ENCODE peak calls at places on chromosome 22, in ten cellular contexts. One of them, this sample, is unnamed. For H3K36me3 and H3K4me1, the result is how much of the 10 kb centered on the place peaks cover.

GRCh38 chr22:43731986-43732385 is 80.1 kb downstream of the EFCAB6 start:
- DNase-seq in H1: no peak
- DNase-seq in Peyer's patch: no peak
- DNase-seq in tibial nerve: no peak
- DNase-seq in CD8-positive, alpha-beta T cell: no peak
- DNase-seq in mesenchymal stem cell: no peak
- DNase-seq in naive thymus-derived CD4-positive, alpha-beta T cell: no peak
- DNase-seq in psoas muscle: no peak
- DNase-seq in upper lobe of right lung: no peak
- DNase-seq in OCI-LY7: no peak
- DNase-seq in this sample: no peak

GRCh38 chr22:36790648-36791047 is 14.7 kb upstream of the IFT27 start:
- DNase-seq in mesenchymal stem cell: no peak
- DNase-seq in upper lobe of right lung: no peak
- DNase-seq in OCI-LY7: no peak
- DNase-seq in CD8-positive, alpha-beta T cell: no peak
- DNase-seq in H1: no peak
- DNase-seq in psoas muscle: no peak
- DNase-seq in naive thymus-derived CD4-positive, alpha-beta T cell: no peak
- DNase-seq in Peyer's patch: no peak
- DNase-seq in tibial nerve: no peak
- DNase-seq in this sample: no peak

GRCh38 chr22:27181537-27181936 is 524.1 kb downstream of the MIAT start:
- DNase-seq in H1: no peak
- DNase-seq in upper lobe of right lung: no peak
- DNase-seq in tibial nerve: no peak
- DNase-seq in psoas muscle: no peak
- DNase-seq in naive thymus-derived CD4-positive, alpha-beta T cell: no peak
- DNase-seq in mesenchymal stem cell: no peak
- DNase-seq in CD8-positive, alpha-beta T cell: no peak
- DNase-seq in OCI-LY7: no peak
- DNase-seq in Peyer's patch: no peak
- DNase-seq in this sample: no peak

GRCh38 chr22:49976439-49977175 is 16.0 kb downstream of the PIM3 start:
- DNase-seq in Peyer's patch: peak
- DNase-seq in naive thymus-derived CD4-positive, alpha-beta T cell: no peak
- DNase-seq in H1: no peak
- DNase-seq in OCI-LY7: peak
- DNase-seq in tibial nerve: no peak
- DNase-seq in mesenchymal stem cell: no peak
- DNase-seq in CD8-positive, alpha-beta T cell: no peak
- DNase-seq in psoas muscle: no peak
- DNase-seq in upper lobe of right lung: peak
- DNase-seq in this sample: no peak

GRCh38 chr22:44691796-44692661 is 10.0 kb upstream of the PRR5 start:
- DNase-seq in psoas muscle: no peak
- DNase-seq in H1: no peak
- DNase-seq in OCI-LY7: no peak
- DNase-seq in naive thymus-derived CD4-positive, alpha-beta T cell: no peak
- DNase-seq in Peyer's patch: no peak
- DNase-seq in upper lobe of right lung: peak
- DNase-seq in mesenchymal stem cell: no peak
- DNase-seq in CD8-positive, alpha-beta T cell: no peak
- DNase-seq in tibial nerve: no peak
- DNase-seq in this sample: no peak

GRCh38 chr22:25193130-25193529 is 6.5 kb upstream of the CRYBB3 start:
- DNase-seq in mesenchymal stem cell: no peak
- DNase-seq in Peyer's patch: no peak
- DNase-seq in naive thymus-derived CD4-positive, alpha-beta T cell: no peak
- DNase-seq in psoas muscle: no peak
- DNase-seq in H1: no peak
- DNase-seq in upper lobe of right lung: no peak
- DNase-seq in CD8-positive, alpha-beta T cell: no peak
- DNase-seq in tibial nerve: no peak
- DNase-seq in OCI-LY7: no peak
- DNase-seq in this sample: no peak

GRCh38 chr22:24363243-24363642 is 64.2 kb upstream of the ADORA2A start:
- DNase-seq in upper lobe of right lung: no peak
- DNase-seq in OCI-LY7: no peak
- DNase-seq in naive thymus-derived CD4-positive, alpha-beta T cell: no peak
- DNase-seq in Peyer's patch: no peak
- DNase-seq in tibial nerve: no peak
- DNase-seq in mesenchymal stem cell: no peak
- DNase-seq in H1: no peak
- DNase-seq in CD8-positive, alpha-beta T cell: no peak
- DNase-seq in psoas muscle: no peak
- DNase-seq in this sample: no peak

GRCh38 chr22:22901578-22902218 is 14.1 kb downstream of the IGLL5 start:
- DNase-seq in psoas muscle: no peak
- DNase-seq in CD8-positive, alpha-beta T cell: no peak
- DNase-seq in tibial nerve: no peak
- DNase-seq in Peyer's patch: no peak
- DNase-seq in naive thymus-derived CD4-positive, alpha-beta T cell: no peak
- DNase-seq in mesenchymal stem cell: no peak
- DNase-seq in OCI-LY7: no peak
- DNase-seq in upper lobe of right lung: no peak
- DNase-seq in H1: no peak
- DNase-seq in this sample: no peak

GRCh38 chr22:22195265-22196017 is 49.1 kb upstream of the VPREB1 start:
- DNase-seq in mesenchymal stem cell: peak
- DNase-seq in psoas muscle: peak
- DNase-seq in upper lobe of right lung: peak
- DNase-seq in Peyer's patch: peak
- DNase-seq in CD8-positive, alpha-beta T cell: peak
- DNase-seq in H1: peak
- DNase-seq in tibial nerve: peak
- DNase-seq in naive thymus-derived CD4-positive, alpha-beta T cell: peak
- DNase-seq in OCI-LY7: peak
- DNase-seq in this sample: peak

GRCh38 chr22:44575344-44576268 is 77.6 kb upstream of the RTL6 start:
- DNase-seq in mesenchymal stem cell: no peak
- DNase-seq in OCI-LY7: no peak
- DNase-seq in psoas muscle: no peak
- DNase-seq in upper lobe of right lung: peak
- DNase-seq in CD8-positive, alpha-beta T cell: no peak
- DNase-seq in Peyer's patch: no peak
- DNase-seq in tibial nerve: no peak
- DNase-seq in H1: no peak
- DNase-seq in naive thymus-derived CD4-positive, alpha-beta T cell: no peak
- DNase-seq in this sample: no peak

GRCh38 chr22:29379258-29379657 is 9.1 kb downstream of the AP1B1 start:
- DNase-seq in psoas muscle: no peak
- DNase-seq in H1: no peak
- DNase-seq in Peyer's patch: no peak
- DNase-seq in tibial nerve: no peak
- DNase-seq in naive thymus-derived CD4-positive, alpha-beta T cell: no peak
- DNase-seq in mesenchymal stem cell: no peak
- DNase-seq in OCI-LY7: no peak
- DNase-seq in CD8-positive, alpha-beta T cell: no peak
- DNase-seq in upper lobe of right lung: peak
- DNase-seq in this sample: no peak

GRCh38 chr22:22201185-22201924 is 43.2 kb upstream of the VPREB1 start:
- DNase-seq in upper lobe of right lung: peak
- DNase-seq in CD8-positive, alpha-beta T cell: peak
- DNase-seq in naive thymus-derived CD4-positive, alpha-beta T cell: peak
- DNase-seq in mesenchymal stem cell: peak
- DNase-seq in tibial nerve: no peak
- DNase-seq in Peyer's patch: peak
- DNase-seq in OCI-LY7: peak
- DNase-seq in psoas muscle: peak
- DNase-seq in H1: peak
- DNase-seq in this sample: peak

GRCh38 chr22:43439368-43440102 is 27.7 kb downstream of the MPPED1 start:
- DNase-seq in tibial nerve: no peak
- DNase-seq in upper lobe of right lung: peak
- DNase-seq in Peyer's patch: no peak
- DNase-seq in CD8-positive, alpha-beta T cell: no peak
- DNase-seq in naive thymus-derived CD4-positive, alpha-beta T cell: no peak
- DNase-seq in OCI-LY7: no peak
- DNase-seq in H1: no peak
- DNase-seq in psoas muscle: no peak
- DNase-seq in mesenchymal stem cell: no peak
- DNase-seq in this sample: no peak

GRCh38 chr22:19941365-19942070 is at the start of the genes COMT and TXNRD2:
- DNase-seq in psoas muscle: peak
- DNase-seq in naive thymus-derived CD4-positive, alpha-beta T cell: peak
- DNase-seq in OCI-LY7: peak
- DNase-seq in CD8-positive, alpha-beta T cell: peak
- DNase-seq in H1: no peak
- DNase-seq in Peyer's patch: peak
- DNase-seq in tibial nerve: peak
- DNase-seq in upper lobe of right lung: peak
- DNase-seq in mesenchymal stem cell: peak
- DNase-seq in this sample: peak

GRCh38 chr22:47901911-47902310 is 1139.5 kb downstream of the TBC1D22A start:
- DNase-seq in OCI-LY7: no peak
- DNase-seq in tibial nerve: no peak
- DNase-seq in mesenchymal stem cell: no peak
- DNase-seq in naive thymus-derived CD4-positive, alpha-beta T cell: no peak
- DNase-seq in H1: no peak
- DNase-seq in upper lobe of right lung: no peak
- DNase-seq in Peyer's patch: no peak
- DNase-seq in CD8-positive, alpha-beta T cell: peak
- DNase-seq in psoas muscle: no peak
- DNase-seq in this sample: no peak

GRCh38 chr22:44068422-44069191 is 44.5 kb downstream of the PARVB start:
- DNase-seq in naive thymus-derived CD4-positive, alpha-beta T cell: no peak
- DNase-seq in Peyer's patch: peak
- DNase-seq in tibial nerve: no peak
- DNase-seq in OCI-LY7: no peak
- DNase-seq in psoas muscle: no peak
- DNase-seq in CD8-positive, alpha-beta T cell: no peak
- DNase-seq in mesenchymal stem cell: no peak
- DNase-seq in H1: no peak
- DNase-seq in upper lobe of right lung: peak
- DNase-seq in this sample: no peak

DNA sequence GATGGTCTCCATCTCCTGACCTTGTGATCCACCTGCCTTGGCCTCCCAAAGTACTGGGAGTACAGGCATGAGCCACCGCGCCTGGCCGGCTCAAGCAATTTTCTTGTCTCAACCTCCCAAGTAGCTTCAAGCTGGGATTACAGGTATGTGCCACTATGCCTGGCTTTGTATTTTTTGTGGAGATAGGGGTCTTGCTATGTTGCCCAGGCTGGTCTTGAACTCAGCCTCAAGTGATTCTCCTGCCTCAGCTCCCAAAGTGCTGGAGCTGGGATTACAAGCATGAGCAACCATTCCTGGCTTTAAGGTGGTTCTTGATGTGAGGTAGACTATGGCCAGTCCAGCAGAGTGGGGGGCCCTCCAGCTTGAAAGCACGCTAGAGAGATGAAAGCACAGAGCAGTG is 7.6 kb downstream of the POLR2F start:
- DNase-seq in upper lobe of right lung: no peak
- DNase-seq in OCI-LY7: no peak
- DNase-seq in psoas muscle: no peak
- DNase-seq in H1: no peak
- DNase-seq in mesenchymal stem cell: no peak
- DNase-seq in naive thymus-derived CD4-positive, alpha-beta T cell: no peak
- DNase-seq in tibial nerve: no peak
- DNase-seq in Peyer's patch: no peak
- DNase-seq in CD8-positive, alpha-beta T cell: no peak
- DNase-seq in this sample: no peak
- H3K36me3 ChIP-seq in upper lobe of right lung: half or more
- H3K36me3 ChIP-seq in OCI-LY7: half or more
- H3K36me3 ChIP-seq in psoas muscle: half or more
- H3K36me3 ChIP-seq in H1: under half
- H3K36me3 ChIP-seq in mesenchymal stem cell: half or more
- H3K36me3 ChIP-seq in naive thymus-derived CD4-positive, alpha-beta T cell: under half
- H3K36me3 ChIP-seq in tibial nerve: under half
- H3K36me3 ChIP-seq in Peyer's patch: under half
- H3K36me3 ChIP-seq in CD8-positive, alpha-beta T cell: under half
- H3K36me3 ChIP-seq in this sample: under half

GRCh38 chr22:46031561-46031960 is 54.6 kb upstream of the WNT7B start:
- DNase-seq in CD8-positive, alpha-beta T cell: no peak
- DNase-seq in mesenchymal stem cell: no peak
- DNase-seq in OCI-LY7: no peak
- DNase-seq in H1: no peak
- DNase-seq in tibial nerve: no peak
- DNase-seq in Peyer's patch: no peak
- DNase-seq in psoas muscle: no peak
- DNase-seq in naive thymus-derived CD4-positive, alpha-beta T cell: no peak
- DNase-seq in upper lobe of right lung: no peak
- DNase-seq in this sample: no peak
- H3K4me1 ChIP-seq in CD8-positive, alpha-beta T cell: under half
- H3K4me1 ChIP-seq in mesenchymal stem cell: under half
- H3K4me1 ChIP-seq in OCI-LY7: under half
- H3K4me1 ChIP-seq in H1: under half
- H3K4me1 ChIP-seq in tibial nerve: under half
- H3K4me1 ChIP-seq in Peyer's patch: under half
- H3K4me1 ChIP-seq in psoas muscle: under half
- H3K4me1 ChIP-seq in naive thymus-derived CD4-positive, alpha-beta T cell: under half
- H3K4me1 ChIP-seq in upper lobe of right lung: under half
- H3K4me1 ChIP-seq in this sample: under half

DNA sequence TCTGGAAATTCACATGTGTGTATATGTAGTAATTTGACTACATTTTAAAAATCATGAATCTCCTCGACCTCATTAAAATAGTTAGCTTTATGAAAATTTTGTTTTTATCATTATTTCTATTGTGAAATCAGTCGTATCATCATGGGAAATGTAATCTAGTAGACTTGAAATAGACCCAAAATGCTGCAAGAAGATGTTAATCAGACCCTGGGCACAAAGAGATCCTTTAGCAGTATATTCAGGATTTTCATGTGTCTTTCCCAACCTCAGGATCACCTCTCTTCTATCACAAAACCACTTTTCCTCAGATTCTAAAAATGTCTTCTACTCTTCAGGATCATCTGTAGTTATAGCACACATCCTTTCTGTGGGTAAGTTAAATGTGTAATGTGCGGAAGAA is 74.9 kb upstream of the ADSL start:
- DNase-seq in upper lobe of right lung: no peak
- DNase-seq in psoas muscle: no peak
- DNase-seq in mesenchymal stem cell: no peak
- DNase-seq in OCI-LY7: no peak
- DNase-seq in naive thymus-derived CD4-positive, alpha-beta T cell: no peak
- DNase-seq in Peyer's patch: no peak
- DNase-seq in CD8-positive, alpha-beta T cell: no peak
- DNase-seq in H1: no peak
- DNase-seq in tibial nerve: no peak
- DNase-seq in this sample: no peak
- H3K36me3 ChIP-seq in upper lobe of right lung: half or more
- H3K36me3 ChIP-seq in psoas muscle: under half
- H3K36me3 ChIP-seq in mesenchymal stem cell: under half
- H3K36me3 ChIP-seq in OCI-LY7: under half
- H3K36me3 ChIP-seq in naive thymus-derived CD4-positive, alpha-beta T cell: under half
- H3K36me3 ChIP-seq in Peyer's patch: under half
- H3K36me3 ChIP-seq in CD8-positive, alpha-beta T cell: under half
- H3K36me3 ChIP-seq in H1: under half
- H3K36me3 ChIP-seq in tibial nerve: under half
- H3K36me3 ChIP-seq in this sample: under half

DNA sequence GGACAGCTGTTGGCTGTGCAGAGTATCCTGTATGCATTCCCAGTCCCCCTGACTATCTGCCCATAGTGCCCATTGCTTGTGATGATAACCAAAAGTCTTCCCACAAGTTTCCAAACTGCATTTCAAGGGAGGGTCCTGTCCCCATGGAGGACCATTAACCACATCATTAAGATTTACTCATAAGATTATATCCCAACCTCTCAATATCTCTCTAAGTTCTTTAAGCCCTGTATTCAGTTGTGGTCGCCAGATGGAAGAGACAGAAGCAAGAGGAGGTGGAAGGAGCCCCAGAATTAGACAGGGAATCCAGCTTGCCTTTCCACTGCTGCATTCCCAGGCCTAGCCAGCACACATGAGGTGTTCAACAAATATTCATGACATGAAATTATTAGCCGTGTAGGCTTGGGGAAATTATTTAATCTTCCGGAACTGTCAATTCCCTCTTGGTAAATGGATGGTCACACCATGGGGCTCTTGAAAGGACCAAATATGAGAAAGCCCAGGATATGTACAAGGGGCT is 42.6 kb upstream of the TIMP3 start:
- DNase-seq in tibial nerve: no peak
- DNase-seq in Peyer's patch: no peak
- DNase-seq in CD8-positive, alpha-beta T cell: no peak
- DNase-seq in upper lobe of right lung: no peak
- DNase-seq in mesenchymal stem cell: no peak
- DNase-seq in naive thymus-derived CD4-positive, alpha-beta T cell: no peak
- DNase-seq in psoas muscle: no peak
- DNase-seq in H1: no peak
- DNase-seq in OCI-LY7: no peak
- DNase-seq in this sample: no peak
- H3K4me1 ChIP-seq in tibial nerve: under half
- H3K4me1 ChIP-seq in Peyer's patch: under half
- H3K4me1 ChIP-seq in CD8-positive, alpha-beta T cell: under half
- H3K4me1 ChIP-seq in upper lobe of right lung: under half
- H3K4me1 ChIP-seq in mesenchymal stem cell: under half
- H3K4me1 ChIP-seq in naive thymus-derived CD4-positive, alpha-beta T cell: under half
- H3K4me1 ChIP-seq in psoas muscle: under half
- H3K4me1 ChIP-seq in H1: under half
- H3K4me1 ChIP-seq in OCI-LY7: under half
- H3K4me1 ChIP-seq in this sample: under half

This sample was measured in right lobe of liver.